ENCODE peak calls at places on chromosomes 2 and 18, in nine cellular contexts. K is sigmoid colon, T is stomach, Z is body of pancreas, N is transverse colon, B is IMR-90, E is Peyer's patch, I is uterus, L is K562. U is an unnamed sample.

GRCh38 chr2:234091883-234092282 is 41.4 kb downstream of the SPP2 start:
- DNase-seq in E (no peak), N (no peak), B (no peak), K (no peak), Z (peak), T (no peak), L (no peak), I (no peak), U (no peak)

GRCh38 chr18:36613069-36613468 is 215.7 kb downstream of the TPGS2 start:
- DNase-seq in B (no peak), E (no peak), T (no peak), K (no peak), Z (no peak), N (no peak), L (no peak), I (no peak), U (no peak)

GRCh38 chr2:129813404-129813803 is 166.1 kb upstream of the RAB6C start:
- DNase-seq in N (no peak), I (no peak), L (no peak), B (no peak), T (no peak), E (no peak), Z (no peak), K (no peak), U (no peak)

GRCh38 chr2:127560201-127560928 is 24.9 kb downstream of the MYO7B start:
- DNase-seq in I (no peak), Z (no peak), E (no peak), N (no peak), K (no peak), B (no peak), T (peak), L (no peak), U (no peak)

GRCh38 chr18:63311481-63312409 is 7.8 kb downstream of the BCL2 start:
- DNase-seq in T (no peak), B (no peak), Z (no peak), I (no peak), K (no peak), L (no peak), N (no peak), E (no peak), U (no peak)

GRCh38 chr2:24262571-24262970 is 87.7 kb downstream of the FAM228A start:
- DNase-seq in K (no peak), T (no peak), I (no peak), B (peak), N (no peak), L (no peak), E (no peak), Z (no peak), U (no peak)

GRCh38 chr2:174124171-174124570 is 124.2 kb downstream of the OLA1 start:
- DNase-seq in Z (no peak), N (no peak), L (no peak), T (no peak), E (no peak), B (peak), I (no peak), K (no peak), U (no peak)

GRCh38 chr2:226802573-226802972 is 3.0 kb upstream of the IRS1 start:
- DNase-seq in B (peak), T (no peak), I (peak), L (peak), K (no peak), N (no peak), Z (peak), E (no peak), U (no peak)

GRCh38 chr2:208101716-208102631 is 22.4 kb downstream of the CRYGD start:
- DNase-seq in E (no peak), T (no peak), B (peak), L (peak), N (no peak), I (no peak), Z (no peak), K (no peak), U (no peak)

GRCh38 chr2:208099682-208100081 is 24.6 kb downstream of the CRYGD start:
- DNase-seq in L (no peak), N (no peak), K (no peak), E (no peak), B (no peak), I (no peak), Z (no peak), T (no peak), U (no peak)

GRCh38 chr2:208097801-208098200 is 26.5 kb downstream of the CRYGD start:
- DNase-seq in K (no peak), B (no peak), N (no peak), L (no peak), Z (no peak), E (no peak), I (no peak), T (no peak), U (no peak)

GRCh38 chr2:208098267-208098666 is 26.1 kb downstream of the CRYGD start:
- DNase-seq in T (no peak), B (no peak), K (no peak), N (no peak), L (no peak), Z (no peak), I (no peak), E (no peak), U (no peak)

GRCh38 chr2:208103616-208104015 is 20.7 kb downstream of the CRYGD start:
- DNase-seq in T (no peak), Z (no peak), E (no peak), K (no peak), B (no peak), N (no peak), L (no peak), I (no peak), U (no peak)
- TF ChIP-seq POLR2A in T (no peak), Z (no peak), E (no peak), K (no peak), B (no peak), N (no peak), L (no peak), I (no peak), U (no peak)

DNA sequence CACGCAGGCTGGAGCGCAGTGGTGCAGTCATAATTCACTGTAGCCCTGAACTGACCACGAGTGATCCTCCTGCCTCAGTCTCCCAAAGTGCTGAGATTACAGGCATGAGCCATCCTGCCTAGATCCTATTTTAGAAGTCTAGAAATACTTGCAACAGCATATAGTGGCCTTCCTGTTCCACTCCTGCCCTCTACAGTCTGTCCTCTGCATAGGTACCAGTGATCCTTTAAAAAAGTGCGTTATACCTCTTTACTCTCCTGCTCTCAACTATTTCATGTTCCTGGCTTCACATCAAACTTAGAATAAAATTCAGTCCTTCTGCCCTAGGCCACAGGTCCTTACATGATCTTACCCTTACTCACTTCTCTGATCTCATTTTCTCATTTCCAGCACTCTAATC is 6.0 kb downstream of the COMMD1 start:
- DNase-seq in E (no peak), N (no peak), Z (no peak), L (no peak), T (no peak), I (no peak), B (peak), K (no peak), U (no peak)
- TF ChIP-seq CTCF in E (no peak), N (no peak), Z (no peak), L (peak), T (no peak), I (no peak), B (peak), K (no peak), U (no peak)

DNA sequence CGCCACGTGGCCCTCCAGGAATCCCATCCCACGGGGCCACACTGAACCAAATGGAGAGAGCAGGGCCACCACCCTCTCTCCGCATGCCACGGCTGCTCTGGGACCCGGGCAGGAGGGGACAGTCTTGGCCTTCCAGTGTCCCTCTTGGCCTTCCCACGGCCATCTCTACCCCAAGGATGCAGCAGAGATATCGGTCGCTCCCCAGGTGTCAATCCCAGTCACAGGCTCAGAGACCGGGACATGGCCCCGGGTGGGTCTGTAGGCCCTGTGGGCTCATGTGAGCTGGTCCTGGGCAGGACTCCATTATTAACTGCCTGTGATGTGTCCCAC is 15.3 kb downstream of the CAPN10 start:
- DNase-seq in K (peak), I (no peak), T (no peak), Z (no peak), E (no peak), N (peak), L (no peak), B (no peak), U (no peak)
- TF ChIP-seq POLR2A in K (no peak), I (no peak), T (no peak), Z (no peak), E (no peak), N (no peak), L (no peak), B (no peak), U (no peak)

DNA sequence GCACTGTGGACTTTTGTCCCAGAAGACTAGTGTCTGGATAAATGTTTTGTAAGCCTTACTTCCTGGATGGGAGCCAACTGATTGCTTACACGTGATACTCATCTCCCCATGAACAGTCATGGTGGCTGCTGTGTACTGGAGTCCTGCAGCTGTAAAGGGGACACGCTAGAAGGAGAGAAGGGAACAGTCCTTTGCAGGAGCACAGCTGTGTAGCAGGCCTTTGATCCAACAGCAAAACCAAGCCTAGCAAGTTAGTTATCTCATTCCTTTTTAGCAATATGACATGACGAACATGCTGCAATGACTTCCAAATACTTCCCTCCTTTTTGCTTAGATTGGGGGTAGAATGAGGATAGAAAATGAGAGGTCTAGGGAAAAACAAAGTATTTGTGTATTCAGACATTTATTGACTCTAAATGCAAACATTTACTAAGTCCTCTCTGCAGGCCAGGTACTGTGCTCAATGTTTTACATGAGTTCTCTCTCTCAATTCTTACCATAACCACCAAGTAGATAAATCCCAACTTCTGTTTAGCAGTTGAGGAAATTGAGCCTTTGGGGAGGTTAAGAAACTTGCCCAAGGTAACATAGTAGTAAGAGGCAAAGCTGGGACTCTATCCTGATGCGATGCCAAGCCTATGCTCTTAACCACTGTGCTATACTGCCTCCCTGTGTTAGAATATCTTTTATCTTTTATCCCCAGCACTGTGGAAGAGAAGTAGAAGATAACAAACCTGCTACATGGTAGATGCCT is 55.4 kb upstream of the CD28 start:
- DNase-seq in I (peak), K (peak), T (peak), L (peak), N (peak), Z (peak), E (no peak), B (peak), U (no peak)
- TF ChIP-seq CTCF in I (peak), K (no peak), T (no peak), L (no peak), N (peak), Z (peak), E (no peak), B (peak), U (no peak)

GRCh38 chr2:207163053-207163814 is 2.5 kb downstream of the KLF7 start:
- DNase-seq in E (no peak), L (no peak), K (no peak), N (peak), Z (peak), I (peak), T (peak), B (peak), U (peak)
- TF ChIP-seq POLR2A in E (peak), L (no peak), K (peak), N (peak), Z (peak), I (peak), T (no peak), B (peak), U (no peak)

U was measured in lower leg skin.